ENCODE peak calls at places on chromosomes 5 and 9, in five cellular contexts. T is lower lobe of right lung, Q is WERI-Rb-1, S is tibial artery, J is tibial nerve. A is an unnamed sample. For H3K27me3, the result is how much of the 10 kb centered on the place peaks cover.

GRCh38 chr5:144436007-144436406 is 265.3 kb downstream of the KCTD16 start:
- DNase-seq in T (no peak), Q (peak), S (no peak), J (no peak), A (no peak)

GRCh38 chr5:130975847-130976246 is 189.2 kb downstream of the HINT1 start:
- DNase-seq in T (no peak), Q (no peak), S (no peak), J (no peak), A (no peak)

GRCh38 chr5:179238628-179238970 is 106.7 kb downstream of the ADAMTS2 start:
- DNase-seq in T (no peak), Q (no peak), S (no peak), J (no peak), A (no peak)

GRCh38 chr9:113164536-113165300 is 13.9 kb downstream of the SLC31A2 start:
- DNase-seq in T (no peak), Q (no peak), S (peak), J (peak), A (no peak)

GRCh38 chr9:109012876-109013677 is at the start of gene CTNNAL1:
- DNase-seq in T (peak), Q (peak), S (peak), J (peak), A (peak)

GRCh38 chr9:97517331-97518089 is 16.0 kb downstream of the TMOD1 start:
- DNase-seq in T (no peak), Q (no peak), S (no peak), J (no peak), A (no peak)

GRCh38 chr5:167229751-167230150 is 1061.7 kb upstream of the WWC1 start:
- DNase-seq in T (no peak), Q (no peak), S (no peak), J (no peak), A (no peak)

GRCh38 chr9:5422276-5422675 is 15.4 kb downstream of the PLGRKT start:
- DNase-seq in T (no peak), Q (no peak), S (no peak), J (no peak), A (no peak)

GRCh38 chr5:139396691-139397090 is 1.8 kb upstream of the PROB1 start:
- DNase-seq in T (no peak), Q (no peak), S (no peak), J (no peak), A (peak)

GRCh38 chr5:122726990-122727616 is 47.8 kb upstream of the SNX2 start:
- DNase-seq in T (no peak), Q (no peak), S (no peak), J (no peak), A (no peak)

GRCh38 chr9:128101690-128102089 is 25.8 kb downstream of the PTGES2 start:
- DNase-seq in T (peak), Q (no peak), S (no peak), J (no peak), A (no peak)

GRCh38 chr5:157172408-157172807 is 6.3 kb upstream of the GARIN3 start:
- DNase-seq in T (no peak), Q (no peak), S (no peak), J (no peak), A (no peak)

GRCh38 chr9:129712595-129713524 is 40.0 kb downstream of the PTGES start:
- DNase-seq in T (no peak), Q (peak), S (no peak), J (no peak), A (peak)

GRCh38 chr5:16471387-16471786 is 5.8 kb upstream of the ZNF622 start:
- DNase-seq in T (no peak), Q (no peak), S (no peak), J (no peak), A (no peak)

GRCh38 chr9:79824265-79824664 is 252.5 kb downstream of the TLE4 start:
- DNase-seq in T (no peak), Q (no peak), S (no peak), J (no peak), A (no peak)

GRCh38 chr9:38066907-38067610 is 2.0 kb downstream of the SHB start:
- DNase-seq in T (peak), Q (peak), S (peak), J (peak), A (peak)

GRCh38 chr9:134371731-134372130 is 45.5 kb downstream of the RXRA start:
- DNase-seq in T (peak), Q (no peak), S (peak), J (peak), A (peak)

GRCh38 chr9:127905788-127906191 is 6.4 kb upstream of the ST6GALNAC6 start:
- DNase-seq in T (peak), Q (no peak), S (no peak), J (no peak), A (no peak)

GRCh38 chr5:147396070-147396469 is 113.8 kb downstream of the DPYSL3 start:
- DNase-seq in T (peak), Q (no peak), S (peak), J (peak), A (peak)

GRCh38 chr9:33840381-33840780 is 23.4 kb downstream of the UBE2R2 start:
- DNase-seq in T (no peak), Q (no peak), S (no peak), J (no peak), A (no peak)

GRCh38 chr9:129098328-129098727 is 12.3 kb downstream of the CRAT start:
- DNase-seq in T (no peak), Q (no peak), S (no peak), J (no peak), A (no peak)

GRCh38 chr9:94586814-94587213 is 6.8 kb downstream of the FBP2 start:
- DNase-seq in T (no peak), Q (no peak), S (no peak), J (no peak), A (no peak)

GRCh38 chr9:98983295-98984268 is 39.9 kb downstream of the COL15A1 start:
- DNase-seq in T (no peak), Q (no peak), S (no peak), J (no peak), A (no peak)

GRCh38 chr9:18394847-18395355 is 79.1 kb upstream of the ADAMTSL1 start:
- DNase-seq in T (no peak), Q (no peak), S (no peak), J (no peak), A (no peak)

GRCh38 chr9:4301971-4302427 is 2.1 kb upstream of the GLIS3 start:
- DNase-seq in T (no peak), Q (no peak), S (peak), J (no peak), A (peak)

GRCh38 chr9:8916771-8917170 is 1117.2 kb upstream of the DMAC1 start:
- DNase-seq in T (no peak), Q (no peak), S (no peak), J (no peak), A (no peak)

GRCh38 chr5:179242676-179243075 is 102.6 kb downstream of the ADAMTS2 start:
- DNase-seq in T (peak), Q (no peak), S (no peak), J (no peak), A (no peak)

DNA sequence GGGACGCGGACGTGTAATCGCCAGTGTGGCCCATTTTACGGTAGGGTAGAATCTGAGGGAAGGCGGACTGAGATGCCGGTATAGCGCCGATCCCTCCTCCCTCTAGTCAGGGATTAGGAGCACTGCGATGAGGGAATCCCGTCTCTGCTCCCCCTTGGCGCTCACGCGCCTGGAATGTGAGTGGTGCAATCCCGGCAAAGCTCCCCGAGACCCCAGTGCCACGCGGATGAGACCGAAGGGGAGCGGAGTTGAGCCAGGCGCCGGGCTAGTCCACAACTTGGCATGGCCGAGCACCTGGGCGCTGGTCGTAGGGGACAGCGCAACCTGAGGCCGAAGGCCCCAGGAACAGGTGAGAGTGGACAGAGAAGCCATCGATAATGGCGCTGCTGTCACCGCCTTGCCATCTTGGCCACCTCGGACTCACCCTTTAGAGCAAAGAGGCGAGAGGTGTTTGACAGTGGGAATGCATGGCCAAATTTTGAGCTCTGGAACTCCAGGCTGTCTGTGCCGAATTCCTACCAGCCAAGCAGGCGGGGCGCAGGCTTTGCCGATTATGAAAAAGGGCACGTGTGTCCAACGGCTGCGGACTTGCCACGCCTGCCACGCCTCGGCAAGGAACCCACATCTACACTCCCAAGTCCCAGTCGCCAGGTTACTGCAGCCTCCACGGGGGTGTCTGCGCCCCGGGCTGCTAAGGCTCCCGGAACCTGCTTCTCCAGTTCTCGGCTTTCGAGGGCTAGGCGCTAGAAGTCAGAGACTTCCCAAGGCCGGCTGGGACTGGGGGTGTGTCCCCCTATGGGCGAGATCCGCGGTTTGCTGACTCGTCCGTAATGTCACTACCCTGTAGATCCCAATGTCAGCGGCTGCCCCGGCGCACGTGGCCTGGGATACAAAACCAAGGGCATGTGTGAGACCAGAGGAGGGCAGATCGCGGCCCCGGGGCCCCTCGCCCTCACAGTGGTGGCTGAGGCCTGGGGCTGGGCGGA is 2.6 kb downstream of the NPR3 start:
- DNase-seq in T (peak), Q (no peak), S (peak), J (no peak), A (peak)
- H3K27me3 ChIP-seq in T (under half), Q (half or more), S (under half), J (under half), A (under half)

DNA sequence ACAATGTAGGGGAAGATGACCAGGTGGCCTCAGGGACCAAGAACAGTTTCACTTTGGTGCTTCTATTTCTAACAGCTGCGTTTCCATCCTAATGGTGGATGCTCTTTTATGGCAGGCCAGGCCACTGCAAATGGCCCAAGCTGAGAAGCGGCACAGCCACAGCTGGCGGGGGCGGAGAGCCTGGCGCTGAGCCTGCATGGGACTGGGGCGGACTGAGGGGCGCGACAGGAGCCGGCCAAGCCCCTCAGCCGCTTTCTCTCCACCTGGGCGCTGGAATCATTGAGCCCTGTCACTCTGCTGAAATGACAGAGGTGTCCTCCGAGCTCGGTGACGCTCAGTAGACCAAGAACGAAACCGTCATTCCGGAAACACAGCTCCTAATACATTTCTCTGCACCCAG is 317.3 kb upstream of the PDE4D start:
- DNase-seq in T (no peak), Q (no peak), S (no peak), J (no peak), A (no peak)
- H3K4me3 ChIP-seq in T (no peak), Q (no peak), S (peak), J (no peak), A (no peak)

GRCh38 chr5:88659529-88660325 is 223.3 kb downstream of the MEF2C start:
- DNase-seq in T (no peak), Q (peak), S (no peak), J (no peak), A (no peak)

GRCh38 chr5:88656196-88656935 is 226.6 kb downstream of the MEF2C start:
- DNase-seq in T (no peak), Q (no peak), S (no peak), J (no peak), A (no peak)

GRCh38 chr5:88660326-88660946 is 222.5 kb downstream of the MEF2C start:
- DNase-seq in T (no peak), Q (peak), S (no peak), J (no peak), A (peak)

GRCh38 chr5:88658005-88658404 is 225.0 kb downstream of the MEF2C start:
- DNase-seq in T (no peak), Q (no peak), S (no peak), J (no peak), A (no peak)

GRCh38 chr5:88657166-88657565 is 225.8 kb downstream of the MEF2C start:
- DNase-seq in T (no peak), Q (no peak), S (no peak), J (no peak), A (no peak)
- H3K27me3 ChIP-seq in T (half or more), Q (under half), S (under half), J (under half), A (under half)

GRCh38 chr5:1168751-1169607 is 32.4 kb upstream of the SLC6A19 start:
- DNase-seq in T (peak), Q (no peak), S (no peak), J (no peak), A (no peak)

GRCh38 chr5:1169608-1170115 is 31.7 kb upstream of the SLC6A19 start:
- DNase-seq in T (peak), Q (no peak), S (no peak), J (no peak), A (peak)

GRCh38 chr5:1167361-1167727 is 34.1 kb upstream of the SLC6A19 start:
- DNase-seq in T (peak), Q (no peak), S (no peak), J (no peak), A (peak)

GRCh38 chr5:1166370-1166769 is 35.0 kb upstream of the SLC6A19 start:
- DNase-seq in T (no peak), Q (no peak), S (no peak), J (no peak), A (no peak)

GRCh38 chr5:1167728-1168709 is 33.4 kb upstream of the SLC6A19 start:
- DNase-seq in T (peak), Q (peak), S (peak), J (peak), A (peak)
- H3K4me3 ChIP-seq in T (peak), Q (peak), S (no peak), J (no peak), A (no peak)

DNA sequence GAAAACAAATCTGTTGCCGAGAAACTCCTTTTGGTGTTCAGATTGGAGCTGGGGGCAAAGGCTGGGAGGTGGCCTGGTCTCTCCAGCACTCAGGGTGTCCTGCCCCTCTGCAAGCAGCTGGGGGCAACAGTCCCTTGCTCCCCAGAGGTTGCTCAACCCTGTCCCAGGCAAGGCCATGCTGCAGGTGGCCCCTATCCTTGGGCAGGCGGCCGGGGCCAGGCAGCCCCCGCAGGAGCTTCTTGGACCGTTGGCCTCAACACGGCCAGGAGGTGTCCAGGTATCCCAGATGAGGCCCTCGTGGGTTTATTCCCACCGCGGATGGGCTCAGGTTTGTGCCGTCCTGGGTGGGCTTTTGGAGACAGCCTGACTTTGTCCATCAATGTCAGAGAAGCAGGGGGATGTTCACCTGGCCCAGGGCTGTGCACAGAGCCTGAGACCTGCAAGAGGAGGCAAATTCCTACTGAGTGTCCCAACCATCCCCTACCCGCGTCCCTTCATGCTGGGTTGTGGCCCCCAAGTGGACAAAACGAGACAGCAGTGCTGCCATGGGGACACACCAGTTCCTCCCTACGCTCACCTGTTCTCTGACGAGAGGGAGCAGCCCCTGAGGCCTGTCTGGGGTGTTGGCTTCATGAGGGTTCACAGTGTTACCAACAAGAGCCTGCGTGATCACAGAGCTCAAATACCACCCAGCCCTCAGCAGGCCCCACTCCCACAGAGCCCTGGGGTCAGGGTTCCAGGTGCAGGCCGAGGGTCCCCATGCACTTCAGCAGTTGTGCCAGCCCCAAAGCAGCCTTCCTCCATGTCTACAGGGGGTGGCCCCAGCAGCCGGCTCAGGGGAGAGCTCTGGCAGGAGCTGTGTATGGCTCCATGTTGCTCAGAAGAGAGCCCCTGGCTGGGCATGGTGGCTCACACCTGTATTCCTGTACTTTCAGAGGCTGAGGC is 9.5 kb upstream of the CCDC187 start:
- DNase-seq in T (no peak), Q (no peak), S (no peak), J (no peak), A (no peak)
- H3K27me3 ChIP-seq in T (under half), Q (under half), S (under half), J (under half), A (under half)

DNA sequence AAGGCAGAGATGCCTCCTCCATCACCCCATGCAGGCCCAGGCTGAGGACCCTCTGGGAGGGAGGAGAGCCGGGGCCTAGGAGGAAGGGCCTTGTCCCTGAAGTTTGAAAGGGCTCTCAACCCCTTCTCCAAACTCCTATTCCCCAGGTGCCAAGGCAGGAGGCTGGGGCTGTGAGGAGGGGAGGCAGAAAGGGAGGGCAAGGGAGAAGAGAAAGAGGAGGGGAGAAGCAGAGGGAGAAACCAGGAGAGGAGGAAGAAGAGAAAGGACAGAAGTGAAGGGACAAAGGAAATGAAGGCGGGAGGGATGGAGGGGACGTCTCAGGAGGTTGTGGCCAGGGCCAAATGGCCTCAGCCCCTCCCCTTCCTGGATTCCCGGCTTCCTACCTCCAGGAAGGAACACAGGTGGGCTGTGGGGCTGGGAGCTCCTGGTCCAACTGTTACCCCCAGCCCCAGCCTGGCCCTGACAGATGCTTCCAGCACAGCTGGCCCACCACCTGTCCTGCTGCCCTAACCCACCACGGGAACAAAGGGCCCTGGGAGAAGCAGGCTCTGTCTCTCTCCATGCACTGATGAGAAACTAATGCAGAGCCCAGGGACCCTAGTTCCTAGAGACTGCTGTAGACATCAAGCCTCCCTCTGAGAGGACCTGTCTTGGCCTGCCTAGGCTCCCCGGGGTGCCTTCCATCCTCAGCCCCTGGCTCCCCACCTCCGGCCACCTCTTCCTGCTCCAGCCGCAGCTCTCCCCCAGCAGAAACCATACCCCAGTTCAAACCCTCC is 3.5 kb downstream of the DBN1 start:
- DNase-seq in T (no peak), Q (no peak), S (no peak), J (no peak), A (no peak)
- H3K4me3 ChIP-seq in T (no peak), Q (no peak), S (no peak), J (no peak), A (no peak)

DNA sequence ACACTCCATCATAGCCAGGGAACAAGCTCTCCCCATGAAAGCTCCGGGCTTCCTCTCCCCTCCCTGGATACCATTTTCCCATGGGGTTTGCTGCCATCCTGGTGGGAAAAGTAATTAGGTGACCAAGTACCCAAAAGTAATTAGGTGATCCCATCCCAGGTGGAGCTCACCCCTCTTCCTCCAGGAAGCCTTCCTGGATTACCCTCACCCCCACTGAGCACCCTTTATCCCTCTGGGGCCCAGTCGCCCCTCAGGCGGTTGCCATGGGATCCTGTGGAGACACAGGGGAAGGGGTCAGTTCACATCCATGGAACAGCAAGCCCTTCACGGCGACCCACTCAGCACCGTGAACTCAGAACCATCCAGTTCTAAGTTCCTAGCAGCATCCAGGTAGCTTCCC is 74.8 kb upstream of the RAPGEF1 start:
- DNase-seq in T (no peak), Q (no peak), S (no peak), J (no peak), A (no peak)
- H3K27me3 ChIP-seq in T (under half), Q (under half), S (under half), J (half or more), A (under half)

GRCh38 chr5:1544294-1545010 is 20.7 kb upstream of the LPCAT1 start:
- DNase-seq in T (peak), Q (peak), S (no peak), J (no peak), A (peak)
- H3K4me3 ChIP-seq in T (no peak), Q (no peak), S (no peak), J (no peak), A (no peak)

GRCh38 chr5:135535820-135536801 is at the start of gene NEUROG1:
- DNase-seq in T (no peak), Q (no peak), S (no peak), J (no peak), A (no peak)
- H3K27me3 ChIP-seq in T (half or more), Q (under half), S (under half), J (half or more), A (under half)

GRCh38 chr5:132011561-132012384 is at the start of gene ACSL6:
- DNase-seq in T (peak), Q (peak), S (peak), J (no peak), A (peak)

GRCh38 chr5:132012385-132013005 is 1.0 kb upstream of the ACSL6 start:
- DNase-seq in T (peak), Q (peak), S (peak), J (no peak), A (peak)

GRCh38 chr5:132013006-132013689 is 1.7 kb upstream of the ACSL6 start:
- DNase-seq in T (peak), Q (peak), S (no peak), J (no peak), A (peak)

GRCh38 chr5:132010645-132011560 is 555 bp downstream of the ACSL6 start:
- DNase-seq in T (peak), Q (peak), S (peak), J (no peak), A (peak)

GRCh38 chr5:132013711-132014110 is 2.3 kb upstream of the ACSL6 start:
- DNase-seq in T (peak), Q (no peak), S (no peak), J (no peak), A (peak)
- H3K4me3 ChIP-seq in T (no peak), Q (no peak), S (no peak), J (no peak), A (no peak)